ENCODE peak calls at places on chromosomes 1 and 21, in four cellular contexts. G is HepG2, N is H1, A is K562. O is an unnamed sample.

GRCh38 chr1:28104866-28105467 is 16.6 kb upstream of the EYA3 start:
- DNase-seq in G (peak), N (peak), A (peak), O (no peak)

GRCh38 chr1:181189691-181190361 is 101.3 kb downstream of the IER5 start:
- DNase-seq in G (peak), N (peak), A (peak), O (peak)

GRCh38 chr1:22793647-22794046 is 83.0 kb downstream of the EPHB2 start:
- DNase-seq in G (no peak), N (no peak), A (no peak), O (no peak)

GRCh38 chr1:119327066-119327435 is 41.5 kb upstream of the HAO2 start:
- DNase-seq in G (peak), N (no peak), A (no peak), O (no peak)

GRCh38 chr1:202247837-202248795 is 54.5 kb downstream of the LGR6 start:
- DNase-seq in G (no peak), N (no peak), A (no peak), O (no peak)

GRCh38 chr1:23101101-23101827 is 67.4 kb downstream of the LUZP1 start:
- DNase-seq in G (no peak), N (no peak), A (no peak), O (peak)

GRCh38 chr1:196685506-196685905 is 33.7 kb downstream of the CFH start:
- DNase-seq in G (no peak), N (no peak), A (no peak), O (no peak)

GRCh38 chr1:6148497-6149241 is 31.5 kb downstream of the CHD5 start:
- DNase-seq in G (no peak), N (peak), A (peak), O (peak)

GRCh38 chr1:52477876-52478275 is 73.5 kb downstream of the PRPF38A start:
- DNase-seq in G (peak), N (no peak), A (no peak), O (no peak)

GRCh38 chr1:165930961-165931360 is 103.5 kb downstream of the UCK2 start:
- DNase-seq in G (no peak), N (no peak), A (no peak), O (no peak)

GRCh38 chr1:60989745-60990718 is 92.3 kb upstream of the NFIA start:
- DNase-seq in G (no peak), N (no peak), A (no peak), O (no peak)

GRCh38 chr1:70727891-70728443 is 316.9 kb downstream of the CTH start:
- DNase-seq in G (no peak), N (no peak), A (no peak), O (no peak)

GRCh38 chr1:212915245-212916091 is 34.9 kb upstream of the VASH2 start:
- DNase-seq in G (peak), N (no peak), A (peak), O (peak)

GRCh38 chr1:1395166-1395565 is 4.0 kb downstream of the CCNL2 start:
- DNase-seq in G (no peak), N (no peak), A (no peak), O (no peak)

GRCh38 chr1:1394116-1394515 is 5.0 kb downstream of the CCNL2 start:
- DNase-seq in G (no peak), N (no peak), A (no peak), O (no peak)

GRCh38 chr1:1391225-1391624 is 7.9 kb downstream of the CCNL2 start:
- DNase-seq in G (no peak), N (no peak), A (no peak), O (no peak)

GRCh38 chr1:1393014-1393413 is 6.1 kb downstream of the CCNL2 start:
- DNase-seq in G (no peak), N (no peak), A (no peak), O (no peak)

GRCh38 chr1:1393428-1393827 is 5.7 kb downstream of the CCNL2 start:
- DNase-seq in G (no peak), N (no peak), A (no peak), O (no peak)
- TF ChIP-seq PHF8 in G (no peak), N (no peak), A (no peak), O (no peak)

GRCh38 chr1:13583964-13584791 is 546 bp downstream of the PDPN start:
- DNase-seq in G (no peak), N (no peak), A (no peak), O (no peak)
- TF ChIP-seq USF2 in G (no peak), N (no peak), A (no peak), O (no peak)

DNA sequence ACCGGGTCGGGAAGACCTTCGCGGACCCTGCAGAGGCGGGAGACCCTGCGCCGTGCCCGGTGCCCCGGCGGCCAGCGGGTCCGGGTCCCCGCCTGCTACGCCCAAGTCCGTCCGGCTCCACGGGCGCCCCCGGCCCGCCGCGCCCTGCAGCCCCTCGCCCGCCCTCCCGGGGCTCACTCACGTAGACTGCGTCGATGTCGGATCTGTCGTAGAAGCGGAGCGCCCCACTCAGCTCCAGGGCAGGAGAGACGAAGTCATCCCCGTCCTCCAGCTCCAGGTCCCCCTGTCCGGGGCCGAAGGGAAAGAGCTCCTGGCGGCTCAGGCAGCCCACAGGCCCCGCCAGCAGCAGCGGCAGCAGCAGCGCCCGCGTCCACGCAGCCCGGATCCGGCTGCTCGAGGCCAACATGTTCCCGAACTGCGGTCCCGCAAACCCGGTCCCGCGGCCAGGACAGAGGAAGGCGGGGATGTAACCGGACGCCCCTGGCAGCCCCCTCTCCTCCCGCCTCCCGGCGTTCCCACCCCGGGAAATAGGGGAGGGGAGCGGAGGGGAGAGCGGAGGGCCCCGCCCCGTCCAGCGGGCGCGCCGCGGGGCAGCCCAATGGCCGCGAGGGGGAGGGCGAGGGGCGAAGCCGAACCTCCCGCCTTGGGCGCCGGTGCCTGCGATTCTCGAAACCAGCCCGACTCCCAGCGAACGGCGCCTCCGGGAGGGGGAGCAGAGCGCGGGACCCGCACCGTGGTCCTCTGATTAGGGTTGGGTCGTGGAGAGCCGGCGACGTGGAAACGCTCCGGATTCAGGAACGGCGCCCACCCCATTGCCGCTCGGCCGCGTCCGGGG is at the start of gene NID1:
- DNase-seq in G (peak), N (peak), A (no peak), O (peak)
- TF ChIP-seq EP300 in G (no peak), N (no peak), A (no peak), O (no peak)

DNA sequence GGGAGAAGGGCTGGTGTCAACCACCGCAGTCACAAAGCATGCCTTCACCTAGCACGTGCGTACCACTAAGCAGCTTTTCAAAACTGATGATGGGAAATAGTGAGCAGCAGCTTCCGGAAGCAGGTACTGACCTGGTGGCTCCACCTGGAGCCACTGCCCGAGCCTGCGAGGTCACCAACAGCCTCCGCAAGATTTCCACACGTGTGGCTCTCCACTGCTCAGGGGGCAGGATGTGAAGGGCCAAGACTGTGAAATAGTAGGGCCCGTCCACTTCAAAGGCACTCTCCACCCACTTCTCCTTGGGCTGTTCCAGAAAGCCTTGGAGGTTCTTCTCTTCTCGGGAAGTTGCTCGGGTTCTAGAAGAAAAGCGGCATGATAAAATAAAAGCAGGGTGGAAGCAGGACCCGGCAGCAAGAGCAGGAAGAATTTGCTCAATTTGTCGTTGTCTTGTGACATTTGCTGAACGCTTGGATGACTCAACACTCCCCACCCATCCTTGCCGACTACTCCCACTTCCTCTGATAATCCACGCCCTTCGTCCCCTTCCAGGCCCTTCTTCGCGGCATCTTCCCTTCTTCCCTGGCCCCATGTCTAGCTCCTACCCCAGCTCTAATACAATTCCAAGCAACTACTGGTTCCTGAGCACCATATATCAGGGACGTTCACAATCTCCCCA is 124.9 kb upstream of the IFFO2 start:
- DNase-seq in G (no peak), N (no peak), A (peak), O (peak)
- TF ChIP-seq PHF8 in G (no peak), N (no peak), A (no peak), O (no peak)

GRCh38 chr1:230965535-230965934 is 13.1 kb downstream of the TTC13 start:
- DNase-seq in G (no peak), N (no peak), A (no peak), O (no peak)

GRCh38 chr1:230964896-230965295 is 13.8 kb downstream of the TTC13 start:
- DNase-seq in G (peak), N (no peak), A (no peak), O (no peak)

GRCh38 chr1:230970432-230970831 is 8.2 kb downstream of the TTC13 start:
- DNase-seq in G (no peak), N (no peak), A (no peak), O (no peak)

DNA sequence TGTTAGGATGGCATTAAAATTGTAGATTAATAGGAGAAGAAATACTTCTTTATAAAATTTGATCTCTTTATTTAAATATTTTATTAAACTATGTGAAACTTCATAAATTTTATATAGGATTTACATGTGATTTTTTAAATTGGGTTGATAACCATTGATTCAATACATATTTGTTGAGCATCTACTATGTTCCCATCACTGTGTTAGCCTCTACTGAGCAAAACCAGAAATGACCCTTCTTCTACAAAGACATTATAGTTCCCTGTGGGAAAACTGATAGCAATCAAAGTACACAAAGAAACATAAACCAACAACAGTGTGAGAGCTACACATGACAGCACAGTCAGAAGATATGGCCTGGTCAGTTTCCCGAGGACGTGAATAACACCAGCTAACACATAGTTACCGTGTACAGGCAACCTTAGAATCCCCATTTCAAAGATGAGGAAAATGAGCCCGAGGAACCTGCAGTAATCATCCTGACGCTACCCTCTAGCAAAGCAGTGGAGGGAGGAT is 12.2 kb downstream of the TTC13 start:
- DNase-seq in G (no peak), N (no peak), A (no peak), O (no peak)
- TF ChIP-seq USF2 in G (no peak), N (no peak), A (no peak), O (no peak)

DNA sequence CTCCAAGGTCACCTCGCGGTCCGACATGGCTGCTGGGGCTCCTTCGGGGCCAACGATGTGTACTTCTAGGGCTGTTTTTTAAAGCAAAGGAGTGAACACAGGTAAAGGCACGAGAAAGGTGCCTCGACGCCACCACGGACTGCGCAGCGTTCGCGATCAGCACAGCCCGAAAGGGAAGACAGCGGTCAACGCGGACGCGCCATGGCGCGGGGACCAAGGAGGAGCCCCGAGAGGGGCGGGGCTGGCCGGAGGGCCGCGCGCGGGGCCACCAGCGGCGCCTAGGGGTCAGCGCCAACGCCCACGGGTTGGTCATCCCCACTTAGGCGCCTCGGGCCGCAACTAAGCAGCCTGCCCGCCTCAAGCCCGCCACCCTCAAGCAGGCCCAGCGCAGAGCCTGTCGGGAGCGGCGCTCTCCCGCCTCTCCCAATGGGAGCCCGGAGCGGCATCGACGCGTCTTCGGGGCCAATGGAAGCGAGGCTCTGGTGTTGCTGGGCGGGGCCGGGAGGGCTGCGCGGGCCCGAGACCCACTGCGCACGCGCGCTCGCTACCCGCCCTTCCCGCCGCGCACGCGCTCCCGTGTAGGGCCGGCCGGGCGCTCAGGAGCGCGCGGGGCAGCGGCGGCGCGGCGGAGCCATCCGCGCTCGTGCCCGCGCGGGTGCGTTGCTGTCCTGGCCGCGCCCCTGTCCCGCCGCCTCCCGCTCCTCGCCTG is at the start of gene DIP2A:
- DNase-seq in G (peak), N (peak), A (peak), O (peak)
- TF ChIP-seq EP300 in G (peak), N (no peak), A (peak), O (no peak)

GRCh38 chr1:193631306-193631705 is 444.9 kb upstream of the B3GALT2 start:
- DNase-seq in G (no peak), N (no peak), A (no peak), O (no peak)

GRCh38 chr1:193633991-193634390 is 447.6 kb upstream of the B3GALT2 start:
- DNase-seq in G (no peak), N (no peak), A (no peak), O (no peak)

GRCh38 chr1:193634470-193634869 is 448.1 kb upstream of the B3GALT2 start:
- DNase-seq in G (no peak), N (no peak), A (no peak), O (no peak)

GRCh38 chr1:193626695-193627094 is 440.3 kb upstream of the B3GALT2 start:
- DNase-seq in G (no peak), N (no peak), A (no peak), O (no peak)

GRCh38 chr1:193629875-193630274 is 443.5 kb upstream of the B3GALT2 start:
- DNase-seq in G (no peak), N (no peak), A (no peak), O (no peak)
- TF ChIP-seq PHF8 in G (no peak), N (no peak), A (no peak), O (no peak)

DNA sequence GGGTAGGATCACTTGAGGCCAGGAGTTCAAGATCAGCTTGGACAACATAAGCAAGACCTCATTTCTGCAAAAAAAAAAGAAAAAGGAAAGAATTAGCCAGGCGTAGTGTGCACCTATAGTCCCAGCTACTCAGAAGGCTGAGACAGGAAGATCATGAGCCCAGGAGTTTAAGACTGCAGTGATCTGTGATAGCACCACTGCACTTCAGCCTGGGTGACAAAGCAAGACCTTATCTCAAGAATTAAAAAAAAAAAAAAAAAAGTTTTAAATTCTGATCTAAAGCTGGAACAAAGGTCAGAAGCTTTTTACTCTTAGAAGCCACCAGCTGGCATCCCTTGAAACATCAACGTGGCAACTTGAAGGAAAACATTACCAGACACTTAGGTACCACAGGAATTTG is 45.3 kb downstream of the HENMT1 start:
- DNase-seq in G (no peak), N (no peak), A (peak), O (no peak)
- TF ChIP-seq USF2 in G (no peak), N (no peak), A (no peak), O (no peak)

GRCh38 chr1:174166530-174167328 is 7.4 kb downstream of the RABGAP1L start:
- DNase-seq in G (no peak), N (no peak), A (peak), O (no peak)
- TF ChIP-seq EP300 in G (no peak), N (no peak), A (peak), O (no peak)

GRCh38 chr1:244865028-244865371 is 657 bp upstream of the HNRNPU start:
- DNase-seq in G (peak), N (no peak), A (peak), O (peak)

GRCh38 chr1:244864253-244865027 is at the start of gene HNRNPU:
- DNase-seq in G (peak), N (peak), A (peak), O (peak)

GRCh38 chr1:244862699-244863490 is 1.4 kb downstream of the HNRNPU start:
- DNase-seq in G (peak), N (peak), A (peak), O (peak)

GRCh38 chr1:244862354-244862698 is 2.0 kb downstream of the HNRNPU start:
- DNase-seq in G (no peak), N (no peak), A (peak), O (peak)

DNA sequence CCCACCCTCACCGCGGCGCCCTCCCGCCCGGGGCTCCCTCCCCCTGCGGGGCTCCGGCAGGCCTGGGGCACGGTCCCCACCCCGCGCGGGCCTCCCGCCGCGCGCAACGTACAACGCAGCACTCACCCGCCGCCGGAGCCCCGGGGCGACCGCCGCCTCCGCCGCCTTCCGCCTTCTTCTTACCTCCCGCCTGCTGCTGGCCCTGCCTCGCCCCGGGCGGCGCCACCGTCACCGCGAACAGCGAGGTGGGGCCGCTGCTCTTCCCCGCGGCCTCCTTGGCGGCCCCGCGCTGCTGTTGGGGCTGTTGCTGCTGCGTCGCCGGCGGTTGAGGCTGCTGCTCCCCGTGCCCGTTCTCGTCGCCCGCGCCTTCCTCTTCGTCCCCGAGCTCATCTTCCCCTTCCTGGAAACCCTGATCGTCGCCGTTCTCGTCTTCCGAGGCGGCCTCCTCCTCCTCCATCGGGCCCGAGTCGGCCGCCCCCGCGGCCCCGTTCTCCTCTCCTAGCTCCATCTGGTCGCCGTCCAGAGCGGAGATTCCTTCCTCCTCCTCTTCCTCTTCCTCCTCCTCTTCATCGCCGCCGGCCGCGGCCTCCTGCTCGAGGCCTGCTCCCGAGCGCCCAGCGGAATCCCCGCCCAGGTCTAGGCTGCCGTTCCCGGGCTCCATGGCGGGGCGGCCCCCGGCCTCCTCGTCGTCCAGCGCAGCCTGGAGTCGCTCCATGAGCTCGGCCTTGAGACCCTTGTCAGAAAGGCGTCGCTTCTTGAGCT is 671 bp downstream of the HNRNPU start:
- DNase-seq in G (no peak), N (no peak), A (no peak), O (no peak)
- TF ChIP-seq PHF8 in G (no peak), N (peak), A (peak), O (peak)

O was measured in A549.